ENCODE peak calls at places on chromosomes 16 and 17, in ten cellular contexts. V is stimulated activated CD8-positive, alpha-beta memory T cell treated with anti-CD3 and anti-CD28 coated beads, Interleukin-15, amount 100 ng/mL, for 48 hours; H is M059J; S is AG08396; Z is NCI-H524 treated with DMSO at 0.1 percent for 48 hours; X is omental fat pad; W is smooth muscle cell of the brain vasculature; G is fibroblast of mammary gland; B is mesothelial cell of epicardium; T is mucosa of descending colon. A is an unnamed sample.

GRCh38 chr16:11914759-11915643 is 755 bp downstream of the GSPT1 start:
- DNase-seq in W (no peak), H (peak; percentile 45), S (peak; percentile 74), V (peak; percentile 20), X (no peak), G (peak; percentile 42), B (peak; percentile 56), T (peak; percentile 74), Z (no peak), A (no peak)

GRCh38 chr16:47142469-47143328 is 1.0 kb downstream of the NETO2 start:
- DNase-seq in X (no peak), Z (no peak), V (peak; percentile 10), S (peak; percentile 52), G (peak; percentile 59), H (peak; percentile 43), W (no peak), T (peak; percentile 47), B (peak; percentile 62), A (no peak)

GRCh38 chr16:87821346-87822001 is 47.8 kb downstream of the SLC7A5 start:
- DNase-seq in X (no peak), V (no peak), H (no peak), Z (no peak), B (no peak), T (no peak), W (no peak), S (no peak), G (no peak), A (no peak)

GRCh38 chr16:67678354-67679023 is 11.9 kb downstream of the C16orf86 start:
- DNase-seq in H (no peak), Z (no peak), S (no peak), W (no peak), B (no peak), V (no peak), G (no peak), X (no peak), T (no peak), A (no peak)

GRCh38 chr17:76137026-76137350 is 4.1 kb downstream of the FOXJ1 start:
- DNase-seq in Z (no peak), H (no peak), S (no peak), V (no peak), X (no peak), W (no peak), T (no peak), G (no peak), B (no peak), A (no peak)

GRCh38 chr17:31684901-31685300 is 174.1 kb downstream of the COPRS start:
- DNase-seq in S (no peak), T (no peak), B (no peak), X (no peak), H (no peak), V (no peak), Z (no peak), W (no peak), G (no peak), A (no peak)

GRCh38 chr16:12375341-12375740 is 398.8 kb downstream of the SNX29 start:
- DNase-seq in T (no peak), S (no peak), H (no peak), W (no peak), G (no peak), X (no peak), Z (no peak), V (no peak), B (no peak), A (no peak)

GRCh38 chr16:84937196-84937935 is 74.0 kb downstream of the ZDHHC7 start:
- DNase-seq in S (no peak), T (no peak), Z (no peak), X (no peak), W (no peak), V (no peak), B (no peak), G (no peak), H (no peak), A (no peak)

GRCh38 chr17:43524945-43525575 is 21.1 kb downstream of the ETV4 start:
- DNase-seq in Z (no peak), T (no peak), S (no peak), H (no peak), X (no peak), G (no peak), W (no peak), B (no peak), V (no peak), A (no peak)

GRCh38 chr17:32015245-32016013 is 8.2 kb downstream of the LRRC37B start:
- DNase-seq in V (no peak), S (no peak), B (no peak), X (no peak), G (peak; percentile 16), H (peak; percentile 79), T (no peak), Z (no peak), W (no peak), A (no peak)

GRCh38 chr17:16313159-16314090 is 39.8 kb downstream of the CENPV start:
- DNase-seq in H (no peak), Z (no peak), G (no peak), B (no peak), W (no peak), S (peak; percentile 41), X (no peak), V (no peak), T (no peak), A (no peak)

GRCh38 chr17:76617838-76618237 is 25.7 kb downstream of the ST6GALNAC1 start:
- DNase-seq in G (no peak), S (no peak), X (no peak), Z (no peak), W (no peak), V (no peak), T (no peak), H (no peak), B (no peak), A (no peak)

GRCh38 chr17:31495049-31495885 is 103.8 kb downstream of the RAB11FIP4 start:
- DNase-seq in W (no peak), T (peak; percentile 79), V (no peak), G (no peak), H (peak; percentile 58), Z (peak; percentile 73), X (no peak), S (no peak), B (no peak), A (no peak)

GRCh38 chr16:3503513-3503912 is 2.7 kb downstream of the CLUAP1 start:
- DNase-seq in B (no peak), T (peak; percentile 61), W (no peak), H (no peak), S (no peak), X (no peak), G (no peak), V (no peak), Z (no peak), A (peak; percentile 31)

GRCh38 chr17:50056961-50057330 is 1.0 kb downstream of the ITGA3 start:
- DNase-seq in H (peak; percentile 62), V (no peak), X (no peak), Z (no peak), S (peak; percentile 63), T (peak; percentile 69), W (no peak), B (no peak), G (peak; percentile 41), A (no peak)

GRCh38 chr17:75341784-75342183 is 52.6 kb upstream of the SLC25A19 start:
- DNase-seq in X (no peak), Z (peak; percentile 32), G (no peak), B (no peak), S (no peak), T (no peak), W (no peak), V (no peak), H (no peak), A (no peak)

GRCh38 chr16:58399718-58400633 is 7.7 kb downstream of the GINS3 start:
- DNase-seq in G (peak; percentile 53), S (no peak), Z (no peak), X (no peak), V (no peak), T (no peak), W (no peak), H (peak; percentile 52), B (no peak), A (no peak)

GRCh38 chr16:73713817-73714495 is 582.7 kb upstream of the PSMD7 start:
- DNase-seq in G (peak; percentile 13), B (no peak), T (no peak), S (peak; percentile 8), W (no peak), X (peak; percentile 32), V (no peak), Z (peak; percentile 7), H (peak; percentile 37), A (no peak)